ENCODE peak calls at places on chromosomes 4 and X, in seven cellular contexts. V is K562, F is HEK293T, I is HCT116, O is H1, A is HepG2, P is GM12878. B is an unnamed sample.

GRCh38 chr4:15586046-15586445 is 69.1 kb downstream of the FBXL5 start:
- DNase-seq in V (no peak), A (no peak), O (no peak), F (no peak), I (no peak), P (no peak), B (no peak)

GRCh38 chrX:68462197-68462596 is 28.9 kb upstream of the OPHN1 start:
- DNase-seq in I (no peak), F (no peak), P (no peak), A (no peak), V (no peak), O (no peak), B (no peak)

GRCh38 chr4:163344147-163345050 is 707 bp downstream of the NPY5R start:
- DNase-seq in A (no peak), V (no peak), P (no peak), F (peak), O (no peak), I (no peak), B (peak)

GRCh38 chrX:131792356-131792749 is 230.7 kb upstream of the STK26 start:
- DNase-seq in I (no peak), P (peak), F (peak), A (no peak), V (no peak), O (no peak), B (no peak)

GRCh38 chrX:45714864-45715263 is 514.2 kb upstream of the DIPK2B start:
- DNase-seq in V (no peak), F (no peak), P (peak), O (no peak), I (peak), A (no peak), B (no peak)

GRCh38 chr4:147731611-147732515 is at the start of gene ARHGAP10:
- DNase-seq in O (no peak), V (peak), A (no peak), P (no peak), I (no peak), F (peak), B (peak)

GRCh38 chr4:151409470-151410313 is 716 bp downstream of the FHIP1A start:
- DNase-seq in F (peak), V (no peak), A (peak), O (no peak), I (peak), P (no peak), B (peak)

GRCh38 chr4:137968956-137969709 is 273.0 kb downstream of the SLC7A11 start:
- DNase-seq in I (no peak), A (no peak), F (no peak), P (no peak), V (peak), O (no peak), B (no peak)

GRCh38 chr4:138301536-138301935 is 59.4 kb upstream of the SLC7A11 start:
- DNase-seq in A (no peak), O (no peak), V (no peak), P (no peak), F (no peak), I (no peak), B (no peak)

DNA sequence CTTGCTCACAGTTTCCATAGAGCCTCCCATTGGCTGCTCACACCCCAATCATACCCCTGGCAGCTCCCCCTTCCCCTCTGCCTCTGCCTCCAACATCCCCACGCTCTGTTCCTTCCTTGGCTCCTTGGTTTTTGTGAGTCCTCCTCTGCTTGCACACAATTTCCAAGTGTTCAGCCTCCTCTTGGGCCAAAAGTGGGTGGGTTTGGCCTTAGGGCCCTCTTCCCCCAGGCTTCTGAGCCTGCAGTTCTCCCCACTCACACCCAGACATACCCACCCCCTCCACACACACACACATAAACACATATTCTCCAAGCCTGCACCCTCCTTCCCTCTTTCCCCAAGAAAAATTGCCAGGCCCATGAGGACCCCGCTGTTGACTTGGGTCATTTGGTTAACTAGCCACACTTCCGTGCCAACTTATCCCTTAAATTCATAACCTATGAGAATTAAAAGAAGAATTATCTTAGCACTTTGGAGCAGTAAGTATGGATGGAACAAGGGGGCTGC is 4.5 kb downstream of the APLN start:
- DNase-seq in O (no peak), F (no peak), V (no peak), P (no peak), I (no peak), A (no peak), B (no peak)
- TF ChIP-seq SP1 in O (no peak), F (no peak), V (no peak), P (no peak), I (no peak), A (no peak), B (no peak)

DNA sequence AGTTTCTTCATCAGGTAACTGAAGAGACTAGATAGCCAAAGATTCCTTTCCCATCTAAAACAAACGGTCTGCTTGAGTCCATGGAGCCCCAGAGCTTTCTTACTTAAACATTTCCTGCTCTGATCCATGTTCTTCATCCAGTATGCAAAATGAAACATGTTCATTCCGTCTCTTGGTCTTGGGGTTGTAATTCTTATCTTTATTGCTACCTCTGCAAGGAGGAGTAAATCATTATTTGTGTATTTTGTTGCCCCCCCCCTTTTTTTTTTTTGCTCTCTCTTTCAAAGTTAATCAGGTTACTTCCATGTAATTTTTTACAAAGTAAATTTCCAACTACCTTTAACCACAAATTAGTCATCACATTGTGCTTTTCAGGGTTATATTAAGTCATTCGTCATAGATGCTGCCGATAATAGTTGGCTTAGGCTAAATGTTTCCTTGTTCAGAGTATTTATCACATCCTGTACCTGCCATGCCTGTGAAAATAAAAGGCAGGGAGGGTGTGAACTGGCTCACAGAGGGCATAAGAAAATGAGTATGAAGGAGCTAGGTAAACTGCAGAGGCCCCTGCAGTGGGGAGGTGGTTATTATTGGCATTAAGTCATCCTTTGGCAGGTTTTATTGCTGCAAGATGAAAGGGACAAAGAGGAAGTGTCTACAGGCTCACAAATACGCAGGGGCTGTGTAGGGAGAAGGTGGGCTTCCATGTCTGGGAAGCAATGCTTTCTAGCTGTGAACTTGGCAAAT is 76.7 kb upstream of the HS3ST1 start:
- DNase-seq in F (no peak), A (no peak), V (no peak), I (peak), P (no peak), O (no peak), B (no peak)
- TF ChIP-seq SP1 in F (no peak), A (no peak), V (no peak), I (no peak), P (no peak), O (no peak), B (no peak)

GRCh38 chr4:114365591-114365990 is 233.0 kb upstream of the UGT8 start:
- DNase-seq in P (no peak), A (no peak), F (no peak), V (no peak), I (no peak), O (no peak), B (no peak)

GRCh38 chr4:114361249-114361648 is 237.4 kb upstream of the UGT8 start:
- DNase-seq in F (no peak), I (no peak), P (no peak), O (no peak), A (no peak), V (no peak), B (no peak)

GRCh38 chr4:114368751-114369150 is 229.9 kb upstream of the UGT8 start:
- DNase-seq in O (no peak), V (no peak), F (no peak), P (no peak), I (no peak), A (no peak), B (no peak)

GRCh38 chr4:114366368-114366767 is 232.2 kb upstream of the UGT8 start:
- DNase-seq in O (no peak), V (no peak), F (no peak), A (no peak), P (no peak), I (no peak), B (no peak)

DNA sequence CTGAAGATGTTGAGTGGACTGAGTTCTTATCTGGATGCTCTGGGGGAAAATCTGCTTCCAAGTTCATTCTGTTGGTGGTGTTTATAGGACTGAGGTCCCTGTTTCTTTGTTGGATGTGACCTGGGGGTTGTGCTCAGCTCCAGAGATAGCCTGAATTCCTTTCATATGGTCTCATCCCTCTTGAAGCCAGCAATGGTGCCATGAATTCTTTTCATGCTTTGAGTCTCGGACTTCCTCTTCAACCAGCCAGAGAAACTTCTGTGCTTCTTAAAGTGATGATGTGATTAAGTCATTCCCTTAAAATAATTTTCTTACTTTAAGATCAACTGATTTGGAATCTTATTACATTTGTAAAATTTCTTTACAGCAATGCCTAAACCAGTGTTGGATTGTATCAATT is 233.8 kb upstream of the UGT8 start:
- DNase-seq in V (no peak), I (no peak), A (no peak), P (no peak), F (no peak), O (peak), B (no peak)
- TF ChIP-seq SP1 in V (no peak), I (no peak), A (no peak), P (no peak), F (no peak), O (no peak), B (no peak)

GRCh38 chr4:48369771-48370170 is 28.4 kb downstream of the SLAIN2 start:
- DNase-seq in F (no peak), A (no peak), V (no peak), I (no peak), O (no peak), P (no peak), B (no peak)

GRCh38 chr4:48369248-48369647 is 27.9 kb downstream of the SLAIN2 start:
- DNase-seq in F (no peak), V (no peak), O (no peak), I (no peak), P (no peak), A (no peak), B (no peak)

GRCh38 chr4:48375651-48376291 is 34.4 kb downstream of the SLAIN2 start:
- DNase-seq in I (peak), F (peak), O (no peak), A (peak), V (no peak), P (no peak), B (no peak)

GRCh38 chr4:48370260-48371134 is 29.2 kb downstream of the SLAIN2 start:
- DNase-seq in A (no peak), V (no peak), F (no peak), P (peak), O (no peak), I (no peak), B (no peak)

GRCh38 chr4:48372272-48372671 is 30.9 kb downstream of the SLAIN2 start:
- DNase-seq in O (no peak), V (no peak), I (no peak), F (no peak), A (no peak), P (no peak), B (no peak)
- TF ChIP-seq SP1 in O (no peak), V (no peak), I (no peak), F (no peak), A (no peak), P (no peak), B (no peak)

DNA sequence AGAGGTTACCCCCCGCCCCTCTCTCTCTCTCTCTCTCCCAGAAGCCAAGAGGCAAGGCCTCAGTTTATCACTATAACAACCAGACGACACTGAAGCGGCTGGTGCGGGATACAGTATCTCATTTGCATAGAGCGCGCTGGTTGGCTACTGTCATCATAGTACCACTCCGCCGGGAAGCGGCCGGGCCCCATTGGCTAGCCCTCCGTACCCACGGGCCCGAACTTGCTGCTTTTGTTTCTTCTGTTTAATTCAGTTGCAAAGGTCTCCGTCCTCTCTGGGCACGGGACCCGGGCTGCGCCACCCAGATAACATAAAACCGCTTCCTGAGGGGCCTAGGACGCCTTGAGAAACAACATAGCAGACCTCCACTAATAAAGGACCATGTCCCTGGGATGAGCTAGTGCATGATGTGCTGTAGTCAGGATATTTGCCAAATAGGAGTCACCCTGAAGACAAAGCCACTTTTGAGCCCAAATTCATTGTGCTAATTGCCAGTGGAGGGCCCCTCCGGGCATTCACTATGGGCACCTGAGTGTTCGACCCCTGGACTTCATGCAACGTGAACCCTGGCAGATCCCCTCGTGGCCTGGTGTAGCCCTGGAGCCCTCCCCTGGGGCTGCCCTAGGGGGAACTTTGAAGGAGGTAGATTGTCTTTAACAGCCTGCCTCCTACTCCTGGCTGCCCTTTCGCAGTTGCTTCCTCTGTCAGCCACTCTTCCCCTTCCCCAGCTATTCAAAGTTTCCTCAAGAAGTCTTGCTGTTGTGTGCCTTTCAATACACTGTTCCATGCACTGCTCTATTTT is at the start of gene PCYT1B:
- DNase-seq in O (peak), V (peak), F (peak), I (no peak), P (no peak), A (no peak), B (peak)
- TF ChIP-seq SP1 in O (no peak), V (no peak), F (no peak), I (no peak), P (no peak), A (no peak), B (no peak)

DNA sequence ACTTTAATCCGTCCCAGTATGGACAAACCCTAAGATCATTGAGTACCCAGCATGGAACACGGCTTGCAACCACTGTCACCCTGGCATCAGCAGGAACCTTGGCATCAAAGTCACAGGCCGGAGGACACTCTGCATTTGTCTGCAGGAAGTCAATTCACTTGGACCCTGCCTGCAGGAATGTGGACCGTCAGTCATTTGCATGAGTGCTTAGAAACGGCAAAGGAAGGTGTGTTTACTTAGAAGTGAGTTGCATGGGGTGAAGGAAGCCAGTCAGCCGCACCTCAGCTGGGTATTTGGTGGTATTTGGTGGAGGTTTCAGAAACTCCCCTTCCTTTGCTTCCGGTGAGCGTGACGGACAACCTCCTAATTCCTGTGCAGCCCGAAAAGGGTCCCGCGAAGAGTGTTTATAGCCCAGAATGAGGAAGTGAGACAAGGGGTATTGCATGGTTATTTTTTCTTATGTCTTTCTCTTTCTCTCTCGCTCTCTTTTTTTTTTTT is 15.5 kb downstream of the P2RY8 start:
- DNase-seq in P (peak), A (peak), V (no peak), I (no peak), F (no peak), O (peak), B (peak)
- TF ChIP-seq SP1 in P (peak), A (no peak), V (no peak), I (no peak), F (no peak), O (peak), B (no peak)

DNA sequence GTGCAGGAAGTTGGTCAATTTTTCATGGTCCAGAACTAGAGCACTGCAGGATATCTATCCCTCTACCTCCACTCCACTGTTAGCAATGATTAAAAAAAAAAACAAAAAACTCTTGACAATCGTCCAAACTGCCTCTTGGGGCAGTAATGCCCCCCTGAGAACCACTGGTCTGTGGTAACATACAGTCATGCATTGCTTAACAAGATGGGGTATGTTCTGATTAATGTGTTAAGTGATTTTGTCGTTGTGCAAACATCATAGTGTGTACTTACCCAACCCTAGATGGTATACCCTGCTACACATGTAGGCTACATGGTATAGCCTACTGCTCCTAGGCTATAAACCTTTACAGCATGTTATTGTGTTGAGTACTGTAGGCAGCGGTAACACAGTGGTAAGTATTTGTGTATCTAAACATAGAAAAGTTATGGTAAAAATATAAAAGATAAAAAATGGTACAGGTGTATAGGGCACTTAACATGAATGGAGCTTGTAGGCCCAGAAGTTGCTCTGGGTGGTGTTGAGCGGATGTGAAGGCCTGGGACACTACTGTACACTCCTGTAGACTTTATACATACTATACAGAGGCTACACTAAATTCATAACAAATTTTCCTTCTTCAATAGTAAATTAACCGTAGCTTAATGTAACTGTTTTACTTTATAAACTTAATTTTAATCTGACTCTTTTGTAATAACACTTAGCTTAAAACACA is 34.1 kb downstream of the ART3 start:
- DNase-seq in P (no peak), V (peak), A (peak), O (no peak), I (no peak), F (peak), B (no peak)
- TF ChIP-seq SP1 in P (no peak), V (no peak), A (no peak), O (no peak), I (no peak), F (no peak), B (no peak)

GRCh38 chrX:25726539-25726938 is 411.6 kb upstream of the MAGEB18 start:
- DNase-seq in F (no peak), V (no peak), O (no peak), P (no peak), I (no peak), A (no peak), B (no peak)
- TF ChIP-seq SP1 in F (no peak), V (no peak), O (no peak), P (no peak), I (no peak), A (no peak), B (no peak)

B was measured in WTC11.